ENCODE peak calls at places on chromosomes 11 and 22, in eight cellular contexts. R is heart right ventricle; G is osteocyte; M is heart left ventricle; S is activated CD8-positive, alpha-beta T cell treated with anti-CD3 and anti-CD28 coated beads for 36 hours; Y is cardiac muscle cell; B is A549; X is breast epithelium. Z is an unnamed sample.

GRCh38 chr11:63573881-63574855 is 11.0 kb upstream of the PLAAT2 start:
- DNase-seq in R (no peak), G (peak; percentile 66), M (peak; percentile 61), S (peak; percentile 57), Y (peak; percentile 95), B (peak; percentile 59), X (no peak), Z (no peak)

GRCh38 chr11:697811-698311 is 2.2 kb downstream of the TMEM80 start:
- DNase-seq in R (no peak), G (no peak), M (no peak), S (no peak), Y (no peak), B (no peak), X (no peak), Z (no peak)

GRCh38 chr11:65430406-65431217 is 8.0 kb downstream of the NEAT1 start:
- DNase-seq in R (no peak), G (no peak), M (no peak), S (peak; percentile 50), Y (peak; percentile 73), B (peak; percentile 62), X (peak; percentile 14), Z (no peak)

GRCh38 chr11:3860360-3860759 is 4.9 kb downstream of the STIM1 start:
- DNase-seq in R (no peak), G (no peak), M (no peak), S (peak; percentile 75), Y (no peak), B (no peak), X (no peak), Z (no peak)

GRCh38 chr11:76824980-76825725 is 35.6 kb upstream of the ACER3 start:
- DNase-seq in R (no peak), G (peak; percentile 23), M (no peak), S (no peak), Y (no peak), B (no peak), X (peak; percentile 67), Z (no peak)

GRCh38 chr11:46600162-46600561 is 6.3 kb upstream of the AMBRA1 start:
- DNase-seq in R (no peak), G (no peak), M (no peak), S (no peak), Y (peak; percentile 22), B (no peak), X (no peak), Z (no peak)

GRCh38 chr11:92854952-92855351 is 114.5 kb upstream of the MTNR1B start:
- DNase-seq in R (no peak), G (no peak), M (no peak), S (no peak), Y (no peak), B (no peak), X (no peak), Z (no peak)

GRCh38 chr11:68812526-68812925 is 29.2 kb downstream of the CPT1A start:
- DNase-seq in R (no peak), G (no peak), M (no peak), S (no peak), Y (no peak), B (no peak), X (no peak), Z (no peak)

GRCh38 chr11:130737866-130738431 is 178.3 kb downstream of the SNX19 start:
- DNase-seq in R (peak; percentile 72), G (no peak), M (peak; percentile 79), S (no peak), Y (peak; percentile 81), B (no peak), X (no peak), Z (no peak)

GRCh38 chr11:72885853-72886252 is 71.6 kb downstream of the ATG16L2 start:
- DNase-seq in R (no peak), G (no peak), M (no peak), S (no peak), Y (no peak), B (no peak), X (no peak), Z (no peak)

GRCh38 chr22:42273855-42274451 is 3.5 kb upstream of the TCF20 start:
- DNase-seq in R (no peak), G (no peak), M (no peak), S (no peak), Y (no peak), B (no peak), X (no peak), Z (peak; percentile 59)

GRCh38 chr22:29478326-29479276 is 1.4 kb upstream of the NEFH start:
- DNase-seq in R (no peak), G (no peak), M (no peak), S (peak; percentile 40), Y (peak; percentile 28), B (peak; percentile 18), X (no peak), Z (no peak)

GRCh38 chr11:68461284-68461861 is 821 bp downstream of the PPP6R3 start:
- DNase-seq in R (no peak), G (no peak), M (no peak), S (peak; percentile 19), Y (peak; percentile 42), B (peak; percentile 48), X (no peak), Z (no peak)

GRCh38 chr11:8183136-8183535 is 14.3 kb upstream of the RIC3 start:
- DNase-seq in R (no peak), G (no peak), M (no peak), S (no peak), Y (no peak), B (no peak), X (no peak), Z (no peak)
- TF ChIP-seq CTCF in R (no peak), G (no peak), M (no peak), S (no peak), Y (no peak), B (no peak), X (no peak), Z (no peak)

GRCh38 chr11:128323381-128323780 is 264.0 kb downstream of the ETS1 start:
- DNase-seq in R (no peak), G (no peak), M (no peak), S (peak; percentile 61), Y (peak; percentile 53), B (peak; percentile 3), X (no peak), Z (no peak)
- TF ChIP-seq CTCF in R (peak; percentile 36), G (peak; percentile 38), M (peak; percentile 16), S (peak; percentile 70), Y (peak; percentile 45), B (no peak), X (no peak), Z (no peak)

GRCh38 chr11:43644626-43645299 is 35.8 kb upstream of the HSD17B12 start:
- DNase-seq in R (no peak), G (no peak), M (no peak), S (peak; percentile 7), Y (peak; percentile 69), B (no peak), X (no peak), Z (no peak)

GRCh38 chr11:43648888-43649287 is 31.6 kb upstream of the HSD17B12 start:
- DNase-seq in R (no peak), G (no peak), M (no peak), S (no peak), Y (no peak), B (no peak), X (no peak), Z (no peak)

GRCh38 chr11:43639920-43640319 is 40.6 kb upstream of the HSD17B12 start:
- DNase-seq in R (no peak), G (no peak), M (no peak), S (no peak), Y (no peak), B (no peak), X (no peak), Z (no peak)

GRCh38 chr11:43646767-43647166 is 33.8 kb upstream of the HSD17B12 start:
- DNase-seq in R (no peak), G (no peak), M (no peak), S (no peak), Y (no peak), B (no peak), X (no peak), Z (no peak)

DNA sequence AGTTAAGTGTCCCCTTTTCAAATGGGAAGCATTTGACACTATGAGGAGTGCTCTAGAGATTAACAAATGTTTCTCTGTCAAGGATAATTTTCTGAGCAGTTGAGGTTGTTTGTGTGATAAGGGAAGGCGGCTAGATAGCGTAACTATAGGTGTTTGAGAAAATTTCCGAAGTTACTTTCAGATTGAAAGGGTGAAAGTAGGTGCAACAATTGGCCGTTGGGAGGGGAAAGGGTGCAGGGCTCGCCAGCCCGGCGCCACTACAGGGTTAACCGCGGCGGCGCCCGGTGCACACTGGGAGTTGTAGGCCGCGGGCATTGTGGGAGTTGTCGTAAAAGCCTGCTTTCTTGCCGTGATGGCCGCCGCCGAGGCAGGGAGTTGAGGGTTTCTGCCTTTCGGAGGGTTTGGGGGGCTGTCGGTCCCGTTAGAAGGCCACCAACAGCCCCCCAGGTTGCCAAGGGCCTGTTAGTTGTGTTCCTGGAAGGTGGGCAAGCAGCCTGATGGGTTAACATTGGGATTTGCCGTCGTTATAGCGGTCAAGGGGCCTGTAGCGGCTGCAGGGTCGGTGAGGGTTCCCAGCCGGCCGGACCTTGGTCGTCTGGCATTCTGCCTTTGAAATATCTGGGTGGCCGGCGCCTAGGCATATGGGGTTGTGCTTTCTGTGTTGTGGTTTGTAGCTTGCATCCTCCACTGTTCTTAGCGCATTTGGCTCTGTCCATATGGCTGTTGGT is 36.5 kb upstream of the HSD17B12 start:
- DNase-seq in R (peak; percentile 85), G (peak; percentile 93), M (peak; percentile 85), S (peak; percentile 94), Y (peak; percentile 87), B (peak; percentile 90), X (peak; percentile 73), Z (peak; percentile 91)
- TF ChIP-seq CTCF in R (no peak), G (peak; percentile 14), M (no peak), S (no peak), Y (no peak), B (no peak), X (no peak), Z (no peak)

DNA sequence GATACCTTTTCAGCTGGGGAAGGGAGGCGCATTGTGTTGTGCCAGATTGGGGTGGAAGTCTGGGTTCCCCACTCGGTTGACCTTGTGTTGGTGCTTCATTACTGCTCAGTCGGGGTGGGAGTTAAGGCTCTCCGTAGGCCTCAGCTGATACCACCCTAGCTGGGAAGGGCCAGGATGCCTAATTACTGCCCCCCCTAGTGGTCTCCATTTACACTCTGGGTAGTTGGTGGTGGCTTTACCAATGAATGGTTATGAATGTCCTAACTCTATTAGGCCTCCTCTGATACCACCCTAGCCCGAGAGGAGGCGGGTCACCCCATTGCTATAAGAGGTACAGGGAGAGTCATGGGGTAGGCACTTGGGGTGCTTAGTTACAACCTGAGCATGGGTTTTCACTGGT is 27.5 kb upstream of the HIKESHI start:
- DNase-seq in R (no peak), G (no peak), M (no peak), S (no peak), Y (no peak), B (no peak), X (no peak), Z (no peak)
- TF ChIP-seq CTCF in R (peak; percentile 4), G (no peak), M (no peak), S (peak; percentile 13), Y (peak; percentile 23), B (peak; percentile 18), X (no peak), Z (no peak)